ENCODE peak calls at places on chromosome 21, in eight cellular contexts. Y, W, T, V, U, K, O and D are unnamed samples.
A peak's percentile ranks its signal among the peaks of the same experiment; 100 is the strongest.

GRCh38 chr21:45158491-45159423 is 84.4 kb downstream of the ADARB1 start:
- DNase-seq in Y (no peak), W (no peak), T (no peak), V (no peak), U (no peak), K (no peak), O (no peak), D (no peak)

GRCh38 chr21:40146201-40146890 is 279.1 kb downstream of the PCP4 start:
- DNase-seq in Y (no peak), W (no peak), T (no peak), V (no peak), U (no peak), K (no peak), O (no peak), D (no peak)

GRCh38 chr21:45769239-45769758 is 125.8 kb downstream of the PCBP3 start:
- DNase-seq in Y (no peak), W (no peak), T (no peak), V (no peak), U (no peak), K (no peak), O (no peak), D (no peak)

GRCh38 chr21:39849014-39849655 is 18.1 kb upstream of the PCP4 start:
- DNase-seq in Y (no peak), W (no peak), T (no peak), V (no peak), U (no peak), K (no peak), O (no peak), D (no peak)

GRCh38 chr21:37266515-37267221 is 466 bp downstream of the VPS26C start:
- DNase-seq in Y (no peak), W (no peak), T (no peak), V (no peak), U (peak; percentile 13), K (peak; percentile 73), O (no peak), D (no peak)

GRCh38 chr21:45982758-45983731 is 1.5 kb downstream of the COL6A1 start:
- DNase-seq in Y (no peak), W (no peak), T (no peak), V (no peak), U (no peak), K (no peak), O (peak; percentile 17), D (no peak)

GRCh38 chr21:46555678-46556077 is 49.2 kb downstream of the S100B start:
- DNase-seq in Y (no peak), W (no peak), T (no peak), V (no peak), U (no peak), K (no peak), O (no peak), D (no peak)

GRCh38 chr21:42844411-42845113 is 34.8 kb downstream of the WDR4 start:
- DNase-seq in Y (no peak), W (no peak), T (no peak), V (no peak), U (no peak), K (no peak), O (peak; percentile 11), D (no peak)

GRCh38 chr21:38538353-38538752 is 40.1 kb upstream of the ERG start:
- DNase-seq in Y (no peak), W (no peak), T (peak; percentile 35), V (no peak), U (no peak), K (no peak), O (no peak), D (no peak)